ENCODE peak calls at places on chromosomes 16 and 17, in eight cellular contexts. P is heart right ventricle, W is upper lobe of right lung, S is PC-3, J is BE2C, D is tibial artery, Y is H1, E is PC-9. Q is an unnamed sample.

GRCh38 chr16:64132686-64133085 is 989.2 kb downstream of the CDH11 start:
- DNase-seq in S (no peak), D (no peak), E (no peak), W (no peak), P (no peak), J (peak; percentile 34), Y (no peak), Q (no peak)

GRCh38 chr16:28990375-28991040 is 5.7 kb downstream of the LAT start:
- DNase-seq in E (no peak), S (no peak), J (no peak), D (no peak), Y (no peak), W (no peak), P (no peak), Q (no peak)

GRCh38 chr17:30961213-30962188 is 9.3 kb upstream of the RNF135 start:
- DNase-seq in D (no peak), J (no peak), S (no peak), Y (no peak), P (no peak), W (no peak), E (no peak), Q (no peak)

GRCh38 chr17:68195667-68196393 is 52.0 kb upstream of the AMZ2 start:
- DNase-seq in S (peak; percentile 27), W (no peak), P (peak; percentile 33), D (no peak), E (peak; percentile 26), Y (peak; percentile 77), J (peak; percentile 46), Q (no peak)

GRCh38 chr17:67488161-67488560 is 111.1 kb downstream of the PITPNC1 start:
- DNase-seq in P (peak; percentile 35), S (no peak), W (no peak), Y (no peak), J (peak; percentile 91), E (no peak), D (peak; percentile 57), Q (no peak)

GRCh38 chr17:14321476-14321949 is 20.6 kb downstream of the HS3ST3B1 start:
- DNase-seq in W (no peak), Y (no peak), S (no peak), D (no peak), E (no peak), J (no peak), P (no peak), Q (no peak)

GRCh38 chr17:45363498-45363897 is 46.7 kb upstream of the MAP3K14 start:
- DNase-seq in S (no peak), J (no peak), E (no peak), Y (no peak), P (no peak), W (peak; percentile 15), D (no peak), Q (no peak)

GRCh38 chr16:50744911-50745310 is 3.0 kb downstream of the CYLD start:
- DNase-seq in S (peak; percentile 32), E (no peak), J (no peak), W (no peak), P (no peak), D (no peak), Y (no peak), Q (no peak)

GRCh38 chr16:89565506-89566372 is 5.3 kb downstream of the RPL13 start:
- DNase-seq in D (no peak), W (peak; percentile 85), P (peak; percentile 58), E (peak; percentile 74), J (peak; percentile 70), S (peak; percentile 51), Y (peak; percentile 94), Q (no peak)

GRCh38 chr16:5951486-5951885 is 853.9 kb upstream of the EEF2KMT start:
- DNase-seq in Y (no peak), P (no peak), W (no peak), J (no peak), S (no peak), E (no peak), D (no peak), Q (no peak)

GRCh38 chr17:46159686-46160085 is 33.5 kb downstream of the KANSL1 start:
- DNase-seq in J (no peak), E (no peak), W (no peak), Y (no peak), D (no peak), S (no peak), P (no peak), Q (no peak)

GRCh38 chr17:46193246-46193625 is at the start of gene KANSL1:
- DNase-seq in P (peak; percentile 88), J (peak; percentile 94), E (peak; percentile 80), Y (peak; percentile 90), S (peak; percentile 92), D (peak; percentile 77), W (peak; percentile 95), Q (peak; percentile 92)

GRCh38 chr17:65857713-65858112 is 296.3 kb upstream of the AXIN2 start:
- DNase-seq in P (no peak), D (no peak), E (no peak), W (no peak), Y (no peak), S (peak; percentile 34), J (no peak), Q (no peak)

GRCh38 chr16:27600386-27600785 is 50.4 kb downstream of the KATNIP start:
- DNase-seq in Y (peak; percentile 51), E (no peak), W (no peak), S (no peak), P (no peak), J (no peak), D (no peak), Q (no peak)

GRCh38 chr16:88974080-88974479 is 2.9 kb downstream of the CBFA2T3 start:
- DNase-seq in W (no peak), P (no peak), S (no peak), J (no peak), Y (no peak), D (no peak), E (no peak), Q (no peak)

GRCh38 chr17:81471804-81472456 is 40.7 kb downstream of the ACTG1 start:
- DNase-seq in J (peak; percentile 56), E (no peak), W (no peak), D (peak; percentile 94), Y (no peak), S (no peak), P (no peak), Q (no peak)

GRCh38 chr16:24440296-24440695 is 99.1 kb upstream of the RBBP6 start:
- DNase-seq in W (no peak), D (no peak), Y (no peak), S (no peak), E (no peak), J (no peak), P (no peak), Q (no peak)

GRCh38 chr17:82001657-82002056 is 21.0 kb downstream of the CENPX start:
- DNase-seq in P (no peak), J (no peak), W (no peak), Y (no peak), D (no peak), E (no peak), S (no peak), Q (no peak)

GRCh38 chr16:56741399-56741798 is 11.5 kb downstream of the NUP93 start:
- DNase-seq in J (no peak), S (no peak), P (no peak), W (no peak), E (no peak), D (no peak), Y (no peak), Q (no peak)

GRCh38 chr16:56742030-56742984 is 12.4 kb downstream of the NUP93 start:
- DNase-seq in D (no peak), E (no peak), P (no peak), W (no peak), Y (no peak), J (no peak), S (peak; percentile 65), Q (no peak)

GRCh38 chr16:56747486-56748045 is 17.6 kb downstream of the NUP93 start:
- DNase-seq in E (no peak), P (no peak), D (no peak), Y (no peak), W (no peak), J (no peak), S (no peak), Q (no peak)

GRCh38 chr16:56744996-56745640 is 15.2 kb downstream of the NUP93 start:
- DNase-seq in S (no peak), P (no peak), J (no peak), Y (no peak), E (no peak), W (no peak), D (no peak), Q (no peak)

GRCh38 chr16:56743840-56744239 is 13.9 kb downstream of the NUP93 start:
- DNase-seq in S (no peak), J (peak; percentile 56), E (no peak), P (no peak), D (no peak), W (no peak), Y (no peak), Q (no peak)
- TF ChIP-seq CTCF in S (no peak), J (peak; percentile 8), E (no peak), P (no peak), D (no peak), W (no peak), Y (no peak), Q (no peak)

GRCh38 chr16:80063028-80063767 is 462.7 kb upstream of the MAF start:
- DNase-seq in J (no peak), E (no peak), W (no peak), P (no peak), S (no peak), Y (no peak), D (no peak), Q (no peak)
- H3K4me1 ChIP-seq in J (no peaks in the 10 kb centered on the region), E (peaks cover 7% of the 10 kb centered on the region), W (no peaks in the 10 kb centered on the region), P (no peaks in the 10 kb centered on the region), S (no peaks in the 10 kb centered on the region), Y (peaks cover 4% of the 10 kb centered on the region), D (no peaks in the 10 kb centered on the region), Q (peaks cover 5% of the 10 kb centered on the region)

DNA sequence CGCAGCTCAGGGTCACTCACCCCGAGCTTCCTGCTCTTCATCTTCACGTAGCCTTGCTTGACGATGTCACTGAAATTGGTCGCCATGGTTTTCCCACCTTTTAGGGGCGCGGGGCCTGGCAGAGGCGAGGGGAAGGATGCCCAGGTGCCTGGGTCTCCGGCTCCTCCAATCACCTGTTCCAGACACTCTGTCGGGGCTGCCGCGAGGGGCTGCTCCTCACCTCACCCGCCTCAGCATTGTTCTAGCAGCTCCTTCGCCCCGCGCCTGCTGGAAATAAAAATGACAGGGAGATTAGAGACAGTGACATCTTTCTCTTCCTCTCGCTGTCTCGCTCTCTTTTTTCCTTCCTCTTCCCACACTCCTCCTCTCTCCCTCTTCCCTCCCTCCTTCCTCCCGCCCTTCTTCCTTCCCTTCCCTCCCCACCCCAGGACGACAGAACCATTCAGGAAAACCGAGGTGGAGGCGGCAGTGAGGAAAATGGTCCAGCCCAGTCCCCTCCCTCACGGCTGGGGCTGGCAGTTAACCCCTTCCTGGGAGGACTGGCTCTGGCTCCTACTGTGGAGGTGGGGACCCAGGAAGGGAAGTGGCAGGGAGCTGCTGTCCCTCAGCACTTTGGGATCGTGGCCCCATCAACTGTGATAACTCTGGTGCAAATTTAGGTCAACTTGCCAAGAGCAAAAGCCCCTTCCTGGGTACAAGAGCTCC is 6.7 kb downstream of the DOK4 start:
- DNase-seq in D (peak; percentile 32), E (no peak), S (no peak), Y (peak; percentile 83), P (peak; percentile 47), W (no peak), J (peak; percentile 88), Q (no peak)
- H3K4me3 ChIP-seq in D (peak overlapping the region; percentile 57), E (no peak overlapping the region), S (no peak overlapping the region), Y (peak overlapping the region; percentile 57), P (peak overlapping the region; percentile 60), W (peak overlapping the region; percentile 55), J (peak overlapping the region; percentile 99), Q (peak overlapping the region; percentile 45)

DNA sequence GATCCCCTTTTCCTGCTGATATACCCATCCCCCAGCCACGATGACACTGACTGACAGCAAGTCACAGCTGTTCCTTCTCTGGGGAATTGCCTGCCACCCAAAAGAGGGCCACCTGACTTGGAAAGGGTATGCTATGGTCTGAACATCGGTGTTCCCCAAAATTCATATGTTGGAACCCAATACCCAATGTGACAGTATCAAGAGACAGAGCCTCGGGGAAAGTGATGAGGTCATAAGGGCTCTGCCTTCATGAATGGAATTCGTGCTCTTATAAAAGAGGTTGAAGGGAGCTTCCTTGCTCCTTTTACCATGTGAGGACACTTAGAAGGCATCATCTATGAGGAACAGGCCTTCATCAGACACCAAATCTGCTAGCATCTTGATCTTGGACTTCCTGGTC is 7.6 kb upstream of the MARVELD3 start:
- DNase-seq in P (no peak), S (no peak), E (no peak), J (no peak), Y (no peak), W (no peak), D (no peak), Q (no peak)
- TF ChIP-seq CTCF in P (no peak), S (no peak), E (no peak), J (no peak), Y (no peak), W (no peak), D (no peak), Q (no peak)

Q was measured in esophagus muscularis mucosa.